ENCODE peak calls at places on chromosomes 13 and 19, in six cellular contexts. X is activated CD8-positive, alpha-beta T cell treated with anti-CD3 and anti-CD28 coated beads, Interleukin-2, amount 10 ng/mL, durations not matched to agents 7 days and 5 days; S is cardiac muscle cell; P is activated CD8-positive, alpha-beta memory T cell treated with anti-CD3 and anti-CD28 coated beads for 1 hour; A is activated T-cell treated with anti-CD3 and anti-CD28 coated beads for 48 hours; B is T-helper 2 cell. W is an unnamed sample.
A peak's percentile ranks its signal among the peaks of the same experiment; 100 is the strongest.

GRCh38 chr19:11033251-11033650 is 56.0 kb upstream of the LDLR start:
- DNase-seq in B (no peak), S (no peak), P (no peak), X (no peak), A (no peak), W (no peak)

GRCh38 chr13:113875829-113876228 is 12.0 kb upstream of the GAS6 start:
- DNase-seq in P (no peak), A (no peak), B (no peak), S (no peak), X (peak; percentile 20), W (peak; percentile 51)

GRCh38 chr13:112615391-112615790 is 27.4 kb upstream of the TUBGCP3 start:
- DNase-seq in A (no peak), S (no peak), X (no peak), B (no peak), P (no peak), W (no peak)

GRCh38 chr13:102311433-102311796 is 90.4 kb downstream of the FGF14 start:
- DNase-seq in X (no peak), B (no peak), A (no peak), S (no peak), P (no peak), W (no peak)

GRCh38 chr19:38655148-38655824 is 7.8 kb downstream of the ACTN4 start:
- DNase-seq in A (no peak), P (no peak), B (no peak), S (no peak), X (peak; percentile 66), W (no peak)

GRCh38 chr13:43666403-43666802 is 120.4 kb downstream of the ENOX1 start:
- DNase-seq in B (no peak), A (no peak), X (no peak), P (no peak), S (no peak), W (no peak)

GRCh38 chr19:54364775-54365257 is at the start of gene LAIR1:
- DNase-seq in X (peak; percentile 78), B (no peak), P (peak; percentile 22), S (no peak), A (peak; percentile 39), W (peak; percentile 56)

GRCh38 chr19:45137179-45137761 is 23.5 kb downstream of the NKPD1 start:
- DNase-seq in P (no peak), X (no peak), S (no peak), A (no peak), B (no peak), W (no peak)

GRCh38 chr13:108785844-108786243 is 156.4 kb downstream of the MYO16 start:
- DNase-seq in A (no peak), B (no peak), X (no peak), P (no peak), S (no peak), W (no peak)